ENCODE peak calls at places on chromosome 16, in seven cellular contexts. One of them, this sample, is unnamed.
A peak's percentile ranks its signal among the peaks of the same experiment; 100 is the strongest.

GRCh38 chr16:84040823-84041391 is 1.7 kb downstream of the SLC38A8 start:
- DNase-seq in osteoblast: peak; percentile 94
- DNase-seq in kidney epithelial cell: no peak
- DNase-seq in psoas muscle: no peak
- DNase-seq in lower lobe of right lung: peak; percentile 28
- DNase-seq in heart left ventricle: no peak
- DNase-seq in chondrocyte: no peak
- DNase-seq in this sample: no peak

GRCh38 chr16:80317132-80318098 is 223.4 kb upstream of the DYNLRB2 start:
- DNase-seq in osteoblast: no peak
- DNase-seq in kidney epithelial cell: no peak
- DNase-seq in psoas muscle: no peak
- DNase-seq in lower lobe of right lung: no peak
- DNase-seq in heart left ventricle: no peak
- DNase-seq in chondrocyte: no peak
- DNase-seq in this sample: no peak

GRCh38 chr16:78235168-78235800 is 135.8 kb downstream of the WWOX start:
- DNase-seq in osteoblast: peak; percentile 85
- DNase-seq in kidney epithelial cell: no peak
- DNase-seq in psoas muscle: peak; percentile 60
- DNase-seq in lower lobe of right lung: peak; percentile 73
- DNase-seq in heart left ventricle: peak; percentile 60
- DNase-seq in chondrocyte: no peak
- DNase-seq in this sample: peak; percentile 53

GRCh38 chr16:26644912-26645543 is 421.7 kb upstream of the C16orf82 start:
- DNase-seq in osteoblast: peak; percentile 17
- DNase-seq in kidney epithelial cell: no peak
- DNase-seq in psoas muscle: no peak
- DNase-seq in lower lobe of right lung: no peak
- DNase-seq in heart left ventricle: no peak
- DNase-seq in chondrocyte: no peak
- DNase-seq in this sample: no peak

GRCh38 chr16:11871193-11871592 is 19.9 kb upstream of the RSL1D1 start:
- DNase-seq in osteoblast: no peak
- DNase-seq in kidney epithelial cell: no peak
- DNase-seq in psoas muscle: no peak
- DNase-seq in lower lobe of right lung: no peak
- DNase-seq in heart left ventricle: no peak
- DNase-seq in chondrocyte: no peak
- DNase-seq in this sample: no peak

GRCh38 chr16:68951991-68952877 is 108.9 kb downstream of the TANGO6 start:
- DNase-seq in osteoblast: peak; percentile 75
- DNase-seq in kidney epithelial cell: no peak
- DNase-seq in psoas muscle: no peak
- DNase-seq in lower lobe of right lung: no peak
- DNase-seq in heart left ventricle: no peak
- DNase-seq in chondrocyte: no peak
- DNase-seq in this sample: no peak

GRCh38 chr16:74455213-74455612 is 33.9 kb upstream of the CLEC18B start:
- DNase-seq in osteoblast: peak; percentile 80
- DNase-seq in kidney epithelial cell: no peak
- DNase-seq in psoas muscle: no peak
- DNase-seq in lower lobe of right lung: no peak
- DNase-seq in heart left ventricle: no peak
- DNase-seq in chondrocyte: no peak
- DNase-seq in this sample: no peak

GRCh38 chr16:23837553-23838308 is 1.9 kb downstream of the PRKCB start:
- DNase-seq in osteoblast: peak; percentile 82
- DNase-seq in kidney epithelial cell: no peak
- DNase-seq in psoas muscle: no peak
- DNase-seq in lower lobe of right lung: no peak
- DNase-seq in heart left ventricle: no peak
- DNase-seq in chondrocyte: no peak
- DNase-seq in this sample: no peak

GRCh38 chr16:66290431-66290830 is 76.1 kb upstream of the CDH5 start:
- DNase-seq in osteoblast: no peak
- DNase-seq in kidney epithelial cell: no peak
- DNase-seq in psoas muscle: no peak
- DNase-seq in lower lobe of right lung: no peak
- DNase-seq in heart left ventricle: no peak
- DNase-seq in chondrocyte: no peak
- DNase-seq in this sample: no peak

GRCh38 chr16:50821586-50821985 is 79.7 kb downstream of the CYLD start:
- DNase-seq in osteoblast: no peak
- DNase-seq in kidney epithelial cell: no peak
- DNase-seq in psoas muscle: no peak
- DNase-seq in lower lobe of right lung: no peak
- DNase-seq in heart left ventricle: no peak
- DNase-seq in chondrocyte: no peak
- DNase-seq in this sample: no peak
- TF ChIP-seq CTCF in osteoblast: no peak
- TF ChIP-seq CTCF in kidney epithelial cell: no peak
- TF ChIP-seq CTCF in psoas muscle: no peak
- TF ChIP-seq CTCF in lower lobe of right lung: no peak
- TF ChIP-seq CTCF in heart left ventricle: no peak
- TF ChIP-seq CTCF in chondrocyte: peak; percentile 40
- TF ChIP-seq CTCF in this sample: no peak

GRCh38 chr16:743794-744500 is 3.1 kb upstream of the CIAO3 start:
- DNase-seq in osteoblast: no peak
- DNase-seq in kidney epithelial cell: no peak
- DNase-seq in psoas muscle: no peak
- DNase-seq in lower lobe of right lung: no peak
- DNase-seq in heart left ventricle: no peak
- DNase-seq in chondrocyte: no peak
- DNase-seq in this sample: no peak
- TF ChIP-seq CTCF in osteoblast: no peak
- TF ChIP-seq CTCF in kidney epithelial cell: peak; percentile 26
- TF ChIP-seq CTCF in psoas muscle: no peak
- TF ChIP-seq CTCF in lower lobe of right lung: no peak
- TF ChIP-seq CTCF in heart left ventricle: no peak
- TF ChIP-seq CTCF in chondrocyte: peak; percentile 24
- TF ChIP-seq CTCF in this sample: peak; percentile 16

GRCh38 chr16:13510425-13511151 is 409.4 kb upstream of the ERCC4 start:
- DNase-seq in osteoblast: no peak
- DNase-seq in kidney epithelial cell: no peak
- DNase-seq in psoas muscle: no peak
- DNase-seq in lower lobe of right lung: no peak
- DNase-seq in heart left ventricle: no peak
- DNase-seq in chondrocyte: no peak
- DNase-seq in this sample: no peak
- TF ChIP-seq CTCF in osteoblast: no peak
- TF ChIP-seq CTCF in kidney epithelial cell: no peak
- TF ChIP-seq CTCF in psoas muscle: no peak
- TF ChIP-seq CTCF in lower lobe of right lung: no peak
- TF ChIP-seq CTCF in heart left ventricle: no peak
- TF ChIP-seq CTCF in chondrocyte: peak; percentile 8
- TF ChIP-seq CTCF in this sample: peak; percentile 29

DNA sequence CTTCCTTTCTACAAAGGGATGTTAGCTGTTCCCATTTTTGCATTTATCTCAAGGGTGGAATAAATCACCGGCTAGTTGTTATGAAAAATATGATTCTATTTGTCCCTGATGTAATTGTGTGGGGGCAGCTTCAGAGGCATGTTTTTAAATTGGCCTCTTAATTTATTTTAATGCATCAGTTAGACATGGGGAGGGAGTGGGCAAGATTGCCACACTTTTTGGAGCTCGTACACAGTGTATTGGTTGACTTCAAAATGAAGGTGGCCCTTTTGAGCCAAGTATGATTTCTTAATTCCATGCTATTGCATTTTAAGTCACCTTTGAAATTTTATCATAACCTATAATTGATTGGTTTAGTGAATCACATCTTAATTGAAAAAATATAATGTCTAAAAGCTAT is 223.7 kb downstream of the CDH11 start:
- DNase-seq in osteoblast: no peak
- DNase-seq in kidney epithelial cell: no peak
- DNase-seq in psoas muscle: no peak
- DNase-seq in lower lobe of right lung: no peak
- DNase-seq in heart left ventricle: no peak
- DNase-seq in chondrocyte: no peak
- DNase-seq in this sample: no peak
- TF ChIP-seq CTCF in osteoblast: no peak
- TF ChIP-seq CTCF in kidney epithelial cell: no peak
- TF ChIP-seq CTCF in psoas muscle: no peak
- TF ChIP-seq CTCF in lower lobe of right lung: no peak
- TF ChIP-seq CTCF in heart left ventricle: no peak
- TF ChIP-seq CTCF in chondrocyte: no peak
- TF ChIP-seq CTCF in this sample: no peak

DNA sequence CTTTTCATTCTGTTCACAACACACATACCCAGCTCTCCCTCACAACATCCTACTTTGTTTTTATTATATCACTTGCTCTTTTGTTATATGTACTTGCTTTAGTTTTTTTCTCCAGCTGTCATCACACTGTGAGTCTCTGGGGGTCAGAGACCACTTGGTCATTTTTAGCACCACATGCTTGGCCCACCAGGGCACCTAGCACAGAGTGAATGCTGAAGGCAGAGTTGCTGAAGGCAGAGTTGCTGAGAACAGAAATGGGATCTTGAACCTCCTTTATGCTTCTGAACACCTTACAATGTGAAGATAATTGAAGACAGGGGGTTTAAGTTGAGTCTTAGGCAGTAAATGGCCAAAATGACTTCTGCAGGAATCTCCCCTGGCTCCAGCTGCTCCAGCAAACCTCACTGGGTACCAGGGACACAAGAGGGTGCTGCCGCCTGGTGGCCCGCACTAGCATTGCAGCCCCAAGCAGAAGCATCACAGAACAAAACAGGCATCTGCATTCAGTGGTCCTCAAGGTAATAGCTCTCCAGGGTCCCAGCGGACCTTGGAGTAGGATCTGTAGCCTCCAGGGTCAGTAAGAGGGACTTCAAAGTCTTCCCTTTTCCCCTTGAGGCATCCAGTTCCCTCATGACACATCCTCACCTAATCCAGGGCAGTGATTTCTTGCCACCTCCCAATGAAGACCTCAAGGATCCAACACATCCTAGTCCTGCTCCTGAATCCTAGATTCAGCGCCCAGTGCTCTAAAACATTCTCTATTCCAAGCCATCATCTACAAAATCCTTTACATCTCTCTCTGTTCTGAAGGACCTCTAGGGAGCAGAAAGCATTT is 1972.6 kb downstream of the TP53TG3F start:
- DNase-seq in osteoblast: no peak
- DNase-seq in kidney epithelial cell: no peak
- DNase-seq in psoas muscle: no peak
- DNase-seq in lower lobe of right lung: no peak
- DNase-seq in heart left ventricle: no peak
- DNase-seq in chondrocyte: peak; percentile 48
- DNase-seq in this sample: no peak
- TF ChIP-seq CTCF in osteoblast: no peak
- TF ChIP-seq CTCF in kidney epithelial cell: peak; percentile 34
- TF ChIP-seq CTCF in psoas muscle: peak; percentile 60
- TF ChIP-seq CTCF in lower lobe of right lung: peak; percentile 68
- TF ChIP-seq CTCF in heart left ventricle: peak; percentile 32
- TF ChIP-seq CTCF in chondrocyte: peak; percentile 45
- TF ChIP-seq CTCF in this sample: peak; percentile 33

GRCh38 chr16:70252355-70252988 is 732 bp upstream of the EXOSC6 start:
- DNase-seq in osteoblast: peak; percentile 73
- DNase-seq in kidney epithelial cell: no peak
- DNase-seq in psoas muscle: peak; percentile 50
- DNase-seq in lower lobe of right lung: no peak
- DNase-seq in heart left ventricle: no peak
- DNase-seq in chondrocyte: peak; percentile 64
- DNase-seq in this sample: no peak
- TF ChIP-seq CTCF in osteoblast: peak; percentile 42
- TF ChIP-seq CTCF in kidney epithelial cell: peak; percentile 60
- TF ChIP-seq CTCF in psoas muscle: no peak
- TF ChIP-seq CTCF in lower lobe of right lung: peak; percentile 14
- TF ChIP-seq CTCF in heart left ventricle: no peak
- TF ChIP-seq CTCF in chondrocyte: peak; percentile 68
- TF ChIP-seq CTCF in this sample: no peak

GRCh38 chr16:3881499-3881995 is 1.0 kb upstream of the CREBBP start:
- DNase-seq in osteoblast: no peak
- DNase-seq in kidney epithelial cell: no peak
- DNase-seq in psoas muscle: no peak
- DNase-seq in lower lobe of right lung: no peak
- DNase-seq in heart left ventricle: no peak
- DNase-seq in chondrocyte: no peak
- DNase-seq in this sample: no peak

GRCh38 chr16:3878610-3879009 is 1.9 kb downstream of the CREBBP start:
- DNase-seq in osteoblast: no peak
- DNase-seq in kidney epithelial cell: no peak
- DNase-seq in psoas muscle: no peak
- DNase-seq in lower lobe of right lung: no peak
- DNase-seq in heart left ventricle: no peak
- DNase-seq in chondrocyte: no peak
- DNase-seq in this sample: no peak

GRCh38 chr16:3879887-3880564 is 487 bp downstream of the CREBBP start:
- DNase-seq in osteoblast: peak; percentile 97
- DNase-seq in kidney epithelial cell: no peak
- DNase-seq in psoas muscle: peak; percentile 91
- DNase-seq in lower lobe of right lung: peak; percentile 86
- DNase-seq in heart left ventricle: peak; percentile 84
- DNase-seq in chondrocyte: no peak
- DNase-seq in this sample: peak; percentile 64

GRCh38 chr16:3880623-3881498 is at the start of gene CREBBP:
- DNase-seq in osteoblast: peak; percentile 98
- DNase-seq in kidney epithelial cell: peak; percentile 34
- DNase-seq in psoas muscle: peak; percentile 92
- DNase-seq in lower lobe of right lung: peak; percentile 90
- DNase-seq in heart left ventricle: peak; percentile 91
- DNase-seq in chondrocyte: no peak
- DNase-seq in this sample: peak; percentile 82

DNA sequence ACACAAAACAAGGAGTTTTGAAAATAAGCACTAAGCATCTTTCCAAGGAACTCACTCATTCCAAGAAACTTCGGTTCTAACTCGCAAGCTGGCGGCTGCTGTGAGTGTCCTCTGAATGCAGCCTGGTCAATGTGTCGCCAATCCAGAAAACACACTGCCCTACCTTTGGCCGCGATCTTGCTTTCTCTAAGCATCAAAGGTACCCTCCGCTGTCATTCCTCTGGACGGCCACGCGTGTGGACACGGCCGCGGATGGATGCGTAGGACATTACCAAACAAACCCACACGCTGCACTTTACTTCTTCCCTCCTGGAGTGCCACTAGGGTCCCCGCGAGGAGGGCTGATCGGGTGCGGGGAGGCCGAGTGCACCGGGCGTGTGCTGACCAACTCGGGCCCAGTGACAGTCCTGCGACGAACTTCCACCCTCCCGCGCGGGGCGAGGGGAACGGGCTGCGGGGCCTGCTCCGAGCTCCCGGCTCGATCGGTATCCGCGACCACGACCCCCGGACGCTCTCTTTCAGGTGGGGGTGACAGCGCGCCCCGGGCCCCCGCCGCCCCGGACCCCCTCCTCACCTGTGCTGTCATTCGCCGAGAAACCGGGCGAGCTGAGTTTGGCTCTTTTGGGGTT is 1.1 kb downstream of the CREBBP start:
- DNase-seq in osteoblast: no peak
- DNase-seq in kidney epithelial cell: no peak
- DNase-seq in psoas muscle: peak; percentile 71
- DNase-seq in lower lobe of right lung: peak; percentile 61
- DNase-seq in heart left ventricle: peak; percentile 48
- DNase-seq in chondrocyte: no peak
- DNase-seq in this sample: no peak
- TF ChIP-seq CTCF in osteoblast: no peak
- TF ChIP-seq CTCF in kidney epithelial cell: no peak
- TF ChIP-seq CTCF in psoas muscle: no peak
- TF ChIP-seq CTCF in lower lobe of right lung: no peak
- TF ChIP-seq CTCF in heart left ventricle: no peak
- TF ChIP-seq CTCF in chondrocyte: peak; percentile 32
- TF ChIP-seq CTCF in this sample: no peak